ENCODE peak calls at places on chromosomes 12 and 14, in ten cellular contexts. M is heart right ventricle, Y is right lobe of liver, L is IMR-90, N is prostate gland, W is neural progenitor cell, O is adipocyte, E is SJSA1, B is right atrium auricular region, K is lung. J is an unnamed sample.

GRCh38 chr12:107322063-107322462 is 228.7 kb upstream of the CRY1 start:
- DNase-seq in M (no peak), Y (no peak), L (no peak), N (no peak), W (no peak), O (no peak), E (no peak), B (no peak), K (no peak), J (no peak)

GRCh38 chr12:47949441-47950341 is 13.7 kb upstream of the TMEM106C start:
- DNase-seq in M (peak; percentile 79), Y (peak; percentile 73), L (peak; percentile 72), N (peak; percentile 69), W (peak; percentile 91), O (peak; percentile 93), E (peak; percentile 77), B (peak; percentile 78), K (peak; percentile 79), J (peak; percentile 95)

GRCh38 chr14:36367985-36368774 is 47.7 kb upstream of the MBIP start:
- DNase-seq in M (no peak), Y (no peak), L (no peak), N (no peak), W (no peak), O (no peak), E (no peak), B (no peak), K (no peak), J (no peak)

GRCh38 chr12:100077367-100077766 is 65.3 kb downstream of the BLTP3B start:
- DNase-seq in M (no peak), Y (no peak), L (no peak), N (no peak), W (no peak), O (peak; percentile 40), E (no peak), B (no peak), K (no peak), J (no peak)

GRCh38 chr14:72682188-72682587 is 211.7 kb downstream of the DPF3 start:
- DNase-seq in M (no peak), Y (no peak), L (peak; percentile 36), N (no peak), W (no peak), O (peak; percentile 96), E (no peak), B (no peak), K (no peak), J (no peak)

GRCh38 chr12:52223411-52224039 is 9.5 kb upstream of the KRT7 start:
- DNase-seq in M (no peak), Y (peak; percentile 3), L (peak; percentile 59), N (no peak), W (no peak), O (no peak), E (no peak), B (no peak), K (no peak), J (no peak)

GRCh38 chr14:64244279-64244678 is 49.9 kb downstream of the ESR2 start:
- DNase-seq in M (peak; percentile 34), Y (peak; percentile 69), L (no peak), N (peak; percentile 14), W (no peak), O (no peak), E (no peak), B (no peak), K (no peak), J (no peak)

GRCh38 chr14:20652996-20653975 is 11.8 kb upstream of the OR6S1 start:
- DNase-seq in M (no peak), Y (no peak), L (peak; percentile 67), N (no peak), W (peak; percentile 85), O (peak; percentile 16), E (peak; percentile 55), B (peak; percentile 36), K (no peak), J (peak; percentile 76)

GRCh38 chr12:127241056-127241830 is 1025.7 kb upstream of the TMEM132C start:
- DNase-seq in M (no peak), Y (peak; percentile 45), L (no peak), N (no peak), W (no peak), O (no peak), E (no peak), B (no peak), K (no peak), J (no peak)

GRCh38 chr12:132356686-132357622 is 27.6 kb upstream of the GALNT9 start:
- DNase-seq in M (no peak), Y (no peak), L (peak; percentile 16), N (peak; percentile 33), W (no peak), O (peak; percentile 54), E (no peak), B (no peak), K (no peak), J (peak; percentile 93)

GRCh38 chr12:52291267-52291935 is at the start of gene KRT81:
- DNase-seq in M (no peak), Y (peak; percentile 10), L (no peak), N (no peak), W (no peak), O (no peak), E (no peak), B (no peak), K (no peak), J (peak; percentile 55)

GRCh38 chr12:6235499-6235898 is 35.3 kb downstream of the CD9 start:
- DNase-seq in M (peak; percentile 37), Y (no peak), L (no peak), N (peak; percentile 94), W (no peak), O (no peak), E (no peak), B (no peak), K (peak; percentile 81), J (no peak)
- H3K36me3 ChIP-seq in M (peaks cover 67% of the 10 kb centered on the region), Y (no peaks in the 10 kb centered on the region), L (peaks cover 18% of the 10 kb centered on the region), N (no peaks in the 10 kb centered on the region), W (no peaks in the 10 kb centered on the region), O (peaks cover 19% of the 10 kb centered on the region), E (peaks cover 90% of the 10 kb centered on the region), B (peaks cover 46% of the 10 kb centered on the region), K (peaks cover 3% of the 10 kb centered on the region), J (peaks cover 22% of the 10 kb centered on the region)

GRCh38 chr12:31216479-31216878 is 109.5 kb downstream of the SINHCAF start:
- DNase-seq in M (no peak), Y (no peak), L (no peak), N (no peak), W (no peak), O (no peak), E (no peak), B (no peak), K (no peak), J (no peak)
- H3K27me3 ChIP-seq in M (no peaks in the 10 kb centered on the region), Y (no peaks in the 10 kb centered on the region), L (peaks cover 28% of the 10 kb centered on the region), N (no peaks in the 10 kb centered on the region), W (peaks cover 11% of the 10 kb centered on the region), O (peaks cover 36% of the 10 kb centered on the region), E (no peaks in the 10 kb centered on the region), B (no peaks in the 10 kb centered on the region), K (no peaks in the 10 kb centered on the region), J (no peaks in the 10 kb centered on the region)

GRCh38 chr12:113232232-113232615 is 11.0 kb downstream of the TPCN1 start:
- DNase-seq in M (no peak), Y (peak; percentile 39), L (no peak), N (no peak), W (no peak), O (no peak), E (no peak), B (no peak), K (no peak), J (no peak)
- H3K4me3 ChIP-seq in M (no peak overlapping the region), Y (no peak overlapping the region), L (no peak overlapping the region), N (no peak overlapping the region), W (no peak overlapping the region), O (no peak overlapping the region), E (no peak overlapping the region), B (no peak overlapping the region), K (no peak overlapping the region), J (no peak overlapping the region)

GRCh38 chr12:109726106-109726497 is 12.5 kb downstream of the FAM222A start:
- DNase-seq in M (no peak), Y (no peak), L (no peak), N (no peak), W (no peak), O (no peak), E (no peak), B (no peak), K (no peak), J (no peak)

GRCh38 chr12:109726511-109727038 is 12.9 kb downstream of the FAM222A start:
- DNase-seq in M (no peak), Y (no peak), L (no peak), N (no peak), W (no peak), O (no peak), E (no peak), B (no peak), K (no peak), J (no peak)

GRCh38 chr12:109724321-109724892 is 10.8 kb downstream of the FAM222A start:
- DNase-seq in M (no peak), Y (no peak), L (no peak), N (no peak), W (no peak), O (no peak), E (no peak), B (no peak), K (no peak), J (no peak)

GRCh38 chr12:109727039-109727723 is 13.6 kb downstream of the FAM222A start:
- DNase-seq in M (no peak), Y (no peak), L (no peak), N (no peak), W (peak; percentile 77), O (no peak), E (no peak), B (no peak), K (no peak), J (no peak)

DNA sequence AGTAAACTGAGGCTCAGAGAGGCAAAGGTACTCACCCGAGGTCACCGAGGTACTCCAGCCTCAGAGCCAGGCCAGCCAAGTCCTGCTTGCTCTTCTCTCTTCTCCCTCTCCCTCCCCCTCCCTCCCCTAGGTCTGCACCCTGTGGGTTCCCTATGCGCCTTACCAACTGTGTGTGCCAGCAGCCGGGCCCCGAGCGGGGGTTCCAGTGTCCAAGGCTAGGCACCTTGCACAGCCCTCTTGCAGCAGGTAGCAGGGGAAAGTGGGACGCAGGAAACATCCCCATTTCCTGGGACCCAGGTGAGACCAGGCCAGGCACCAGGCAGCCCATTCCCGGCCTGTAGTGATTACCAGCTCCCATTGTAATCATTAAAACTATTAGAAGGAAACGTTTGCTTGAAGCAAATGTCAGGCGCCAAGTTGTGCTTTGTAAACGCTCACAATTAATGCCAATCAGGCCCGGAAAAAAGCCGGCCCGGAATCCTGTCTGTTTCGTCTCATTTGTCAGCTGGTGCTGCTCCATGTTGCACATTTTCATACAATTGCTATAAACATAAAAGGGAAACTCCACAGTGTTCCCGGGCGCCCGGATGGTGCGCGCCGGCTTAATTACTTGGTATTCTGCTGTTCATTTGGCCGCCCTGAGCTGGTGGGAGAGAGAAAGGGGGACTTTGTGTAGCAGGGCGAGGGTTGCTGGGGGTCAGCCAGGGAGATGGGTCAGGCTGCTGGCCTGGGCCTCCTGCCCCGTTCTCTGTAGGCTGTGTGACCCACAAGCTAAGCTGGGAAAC is 11.9 kb downstream of the FAM222A start:
- DNase-seq in M (no peak), Y (no peak), L (no peak), N (no peak), W (peak; percentile 57), O (no peak), E (no peak), B (no peak), K (no peak), J (no peak)
- H3K36me3 ChIP-seq in M (no peaks in the 10 kb centered on the region), Y (no peaks in the 10 kb centered on the region), L (no peaks in the 10 kb centered on the region), N (no peaks in the 10 kb centered on the region), W (no peaks in the 10 kb centered on the region), O (no peaks in the 10 kb centered on the region), E (no peaks in the 10 kb centered on the region), B (no peaks in the 10 kb centered on the region), K (no peaks in the 10 kb centered on the region), J (no peaks in the 10 kb centered on the region)

J was measured in H7.